ENCODE peak calls at places on chromosomes 7 and 10, in ten cellular contexts. N, L, E, S, U, K, H, Z, C and P are unnamed samples.

GRCh38 chr7:132190683-132191082 is 385.6 kb downstream of the PLXNA4 start:
- DNase-seq in N (no peak), L (no peak), E (no peak), S (no peak), U (no peak), K (no peak), H (no peak), Z (no peak), C (no peak), P (no peak)

GRCh38 chr10:43278216-43278615 is 11.4 kb upstream of the RASGEF1A start:
- DNase-seq in N (no peak), L (no peak), E (no peak), S (peak), U (no peak), K (no peak), H (no peak), Z (no peak), C (no peak), P (no peak)

GRCh38 chr10:127195571-127196226 is 692 bp downstream of the INSYN2A start:
- DNase-seq in N (no peak), L (no peak), E (no peak), S (peak), U (no peak), K (peak), H (peak), Z (no peak), C (peak), P (no peak)

GRCh38 chr7:149868638-149869290 is 5.0 kb upstream of the ATP6V0E2 start:
- DNase-seq in N (no peak), L (no peak), E (peak), S (no peak), U (no peak), K (no peak), H (no peak), Z (peak), C (no peak), P (no peak)

GRCh38 chr10:51667992-51668689 is 31.3 kb downstream of the CSTF2T start:
- DNase-seq in N (no peak), L (no peak), E (no peak), S (peak), U (no peak), K (no peak), H (no peak), Z (no peak), C (no peak), P (peak)

GRCh38 chr10:69994262-69994661 is 58.4 kb upstream of the MACROH2A2 start:
- DNase-seq in N (no peak), L (peak), E (peak), S (peak), U (no peak), K (peak), H (peak), Z (no peak), C (no peak), P (peak)

GRCh38 chr7:111833461-111833860 is 271.2 kb upstream of the IMMP2L start:
- DNase-seq in N (no peak), L (no peak), E (no peak), S (peak), U (no peak), K (no peak), H (no peak), Z (no peak), C (no peak), P (peak)

GRCh38 chr10:49112098-49112497 is 3.2 kb downstream of the VSTM4 start:
- DNase-seq in N (no peak), L (no peak), E (no peak), S (no peak), U (no peak), K (no peak), H (no peak), Z (no peak), C (no peak), P (no peak)

GRCh38 chr10:101686133-101686925 is 8.6 kb downstream of the FBXW4 start:
- DNase-seq in N (no peak), L (peak), E (no peak), S (peak), U (no peak), K (no peak), H (no peak), Z (no peak), C (no peak), P (peak)